ENCODE peak calls at places on chromosomes 5 and 9, in five cellular contexts. X is fibroblast of the conjunctiva; K is activated T-helper 1 cell treated with anti-CD3 and anti-CD28 coated beads, Interleukin-12 subunit alpha, Interleukin-12 subunit beta, Interleukin-2, Interleukin-4 antibody, amounts not matched to agents 30 ng/mL and 10 ng/mL and 1 ng/mL, durations not matched to agents 14 hours and 24 hours and 36 hours; O is H7; D is GDM1. G is an unnamed sample.

GRCh38 chr9:106648799-106649198 is 214.2 kb upstream of the ZNF462 start:
- DNase-seq in X (peak), K (no peak), O (peak), D (no peak), G (no peak)

GRCh38 chr5:138467711-138468132 is 2.4 kb downstream of the EGR1 start:
- DNase-seq in X (no peak), K (no peak), O (peak), D (no peak), G (no peak)

GRCh38 chr5:124986667-124987066 is 240.2 kb upstream of the ZNF608 start:
- DNase-seq in X (no peak), K (no peak), O (no peak), D (no peak), G (no peak)

GRCh38 chr9:38315085-38315595 is 77.4 kb upstream of the ALDH1B1 start:
- DNase-seq in X (no peak), K (no peak), O (no peak), D (no peak), G (no peak)

GRCh38 chr5:54753034-54753433 is 232.4 kb downstream of the ESM1 start:
- DNase-seq in X (no peak), K (peak), O (no peak), D (peak), G (peak)

GRCh38 chr5:116313366-116313765 is 228.5 kb downstream of the COMMD10 start:
- DNase-seq in X (no peak), K (no peak), O (no peak), D (no peak), G (no peak)

GRCh38 chr5:10914741-10915480 is 153.9 kb upstream of the DAP start:
- DNase-seq in X (no peak), K (no peak), O (no peak), D (no peak), G (no peak)

GRCh38 chr9:133207540-133208170 is 1.4 kb downstream of the OBP2B start:
- DNase-seq in X (no peak), K (no peak), O (no peak), D (no peak), G (no peak)

GRCh38 chr5:18333841-18334240 is 699.6 kb downstream of the TAF11L14 start:
- DNase-seq in X (no peak), K (no peak), O (no peak), D (no peak), G (no peak)

G was measured in AML-193.